ENCODE peak calls at places on chromosomes 5 and 9, in six cellular contexts. I, S, C, G, D and N are unnamed samples.

GRCh38 chr5:135578685-135579341 is at the start of gene CXCL14:
- DNase-seq in I (peak), S (peak), C (no peak), G (peak), D (peak), N (no peak)

GRCh38 chr5:123450641-123451421 is 27.6 kb upstream of the CEP120 start:
- DNase-seq in I (peak), S (no peak), C (no peak), G (no peak), D (peak), N (peak)

GRCh38 chr9:72577212-72577753 is 55.9 kb downstream of the TMC1 start:
- DNase-seq in I (no peak), S (no peak), C (no peak), G (peak), D (peak), N (no peak)

GRCh38 chr5:149641000-149641576 is 59.8 kb downstream of the ARHGEF37 start:
- DNase-seq in I (no peak), S (no peak), C (no peak), G (no peak), D (no peak), N (no peak)

GRCh38 chr9:27528278-27528885 is 1.2 kb downstream of the MOB3B start:
- DNase-seq in I (peak), S (peak), C (peak), G (peak), D (peak), N (no peak)

GRCh38 chr5:55594636-55595035 is 59.9 kb upstream of the PLPP1 start:
- DNase-seq in I (no peak), S (no peak), C (no peak), G (no peak), D (no peak), N (no peak)

GRCh38 chr9:74950456-74950855 is 2.3 kb downstream of the C9orf40 start:
- DNase-seq in I (no peak), S (no peak), C (no peak), G (no peak), D (no peak), N (no peak)

GRCh38 chr9:100428871-100429654 is 2.1 kb downstream of the MSANTD3 start:
- DNase-seq in I (peak), S (no peak), C (no peak), G (peak), D (peak), N (no peak)

GRCh38 chr5:108266235-108266634 is 115.7 kb downstream of the FBXL17 start:
- DNase-seq in I (no peak), S (no peak), C (no peak), G (peak), D (peak), N (no peak)

GRCh38 chr5:14873790-14874189 is 2.2 kb upstream of the ANKH start:
- DNase-seq in I (no peak), S (no peak), C (no peak), G (no peak), D (no peak), N (no peak)

GRCh38 chr5:166338801-166339200 is 1952.6 kb upstream of the WWC1 start:
- DNase-seq in I (no peak), S (no peak), C (no peak), G (no peak), D (no peak), N (no peak)

GRCh38 chr9:133563286-133564213 is 29.0 kb downstream of the ADAMTSL2 start:
- DNase-seq in I (no peak), S (no peak), C (no peak), G (peak), D (no peak), N (no peak)

GRCh38 chr9:3980212-3980611 is 319.7 kb downstream of the GLIS3 start:
- DNase-seq in I (no peak), S (no peak), C (no peak), G (no peak), D (no peak), N (no peak)

GRCh38 chr9:124983698-124984097 is 42.8 kb upstream of the GOLGA1 start:
- DNase-seq in I (no peak), S (no peak), C (no peak), G (no peak), D (no peak), N (no peak)

GRCh38 chr9:12695474-12695873 is 2.3 kb downstream of the TYRP1 start:
- DNase-seq in I (peak), S (no peak), C (no peak), G (no peak), D (no peak), N (no peak)

GRCh38 chr9:79568337-79569084 is 3.3 kb upstream of the TLE4 start:
- DNase-seq in I (no peak), S (no peak), C (peak), G (no peak), D (no peak), N (no peak)

GRCh38 chr5:43068037-43068436 is 27.9 kb upstream of the ANXA2R start:
- DNase-seq in I (no peak), S (no peak), C (no peak), G (no peak), D (no peak), N (no peak)

GRCh38 chr9:129703667-129704355 is 38.4 kb downstream of the PRRX2 start:
- DNase-seq in I (no peak), S (no peak), C (no peak), G (peak), D (no peak), N (no peak)

GRCh38 chr9:3848445-3849114 is 322.8 kb upstream of the RFX3 start:
- DNase-seq in I (no peak), S (no peak), C (no peak), G (no peak), D (peak), N (no peak)

GRCh38 chr5:143494162-143494561 is 90.7 kb upstream of the NR3C1 start:
- DNase-seq in I (no peak), S (no peak), C (no peak), G (peak), D (peak), N (no peak)

GRCh38 chr5:115306011-115306530 is 9.6 kb upstream of the CCDC112 start:
- DNase-seq in I (no peak), S (no peak), C (no peak), G (no peak), D (peak), N (no peak)

GRCh38 chr9:37983381-37984067 is 79.6 kb upstream of the SLC25A51 start:
- DNase-seq in I (no peak), S (no peak), C (no peak), G (no peak), D (no peak), N (no peak)

GRCh38 chr9:268616-269015 is 54.0 kb downstream of the DOCK8 start:
- DNase-seq in I (no peak), S (no peak), C (no peak), G (no peak), D (no peak), N (no peak)

GRCh38 chr5:61048534-61048933 is 103.5 kb downstream of the NDUFAF2 start:
- DNase-seq in I (no peak), S (no peak), C (no peak), G (peak), D (peak), N (no peak)